ENCODE peak calls at places on chromosomes 4 and X, in five cellular contexts. D is NCI-H774, N is RPMI7951, S is amygdala, B is OCI-LY7. O is an unnamed sample.

GRCh38 chrX:150954951-150955350 is 28.2 kb upstream of the HMGB3 start:
- DNase-seq in D (no peak), B (no peak), N (no peak), S (no peak), O (no peak)

GRCh38 chrX:22575161-22575845 is 302.6 kb downstream of the CBLL2 start:
- DNase-seq in B (no peak), S (no peak), D (no peak), N (no peak), O (peak)

GRCh38 chrX:123464709-123465108 is 268.1 kb downstream of the THOC2 start:
- DNase-seq in B (no peak), S (no peak), D (no peak), N (no peak), O (no peak)

GRCh38 chrX:153639177-153640044 is 7.6 kb upstream of the DUSP9 start:
- DNase-seq in B (no peak), D (no peak), N (no peak), S (no peak), O (no peak)

GRCh38 chrX:97168646-97169045 is 284.9 kb downstream of the RPA4 start:
- DNase-seq in N (no peak), D (no peak), S (no peak), B (peak), O (no peak)

GRCh38 chr4:8909548-8909947 is 37.9 kb upstream of the HMX1 start:
- DNase-seq in N (no peak), D (no peak), S (no peak), B (no peak), O (peak)

GRCh38 chr4:85756938-85757337 is 282.0 kb downstream of the ARHGAP24 start:
- DNase-seq in N (peak), S (no peak), D (no peak), B (peak), O (peak)

GRCh38 chr4:653831-654525 is 20.1 kb downstream of the ATP5ME start:
- DNase-seq in N (no peak), S (no peak), D (no peak), B (no peak), O (no peak)

GRCh38 chr4:163911891-163912290 is 417.4 kb downstream of the TMA16 start:
- DNase-seq in B (no peak), S (no peak), N (no peak), D (no peak), O (no peak)

GRCh38 chr4:169438057-169438480 is 167.3 kb upstream of the SH3RF1 start:
- DNase-seq in S (no peak), B (no peak), D (no peak), N (no peak), O (no peak)

GRCh38 chrX:24619647-24620046 is 27.5 kb downstream of the PCYT1B start:
- DNase-seq in D (peak), S (peak), B (no peak), N (peak), O (peak)

GRCh38 chr4:6065166-6065565 is 46.9 kb upstream of the C4orf50 start:
- DNase-seq in D (no peak), B (no peak), S (no peak), N (no peak), O (no peak)

GRCh38 chr4:105140684-105141490 is 5.8 kb upstream of the TET2 start:
- DNase-seq in S (no peak), B (peak), D (no peak), N (peak), O (peak)

GRCh38 chr4:173056271-173056670 is 112.3 kb upstream of the GALNT7 start:
- DNase-seq in B (no peak), N (no peak), D (no peak), S (no peak), O (no peak)

GRCh38 chrX:40268126-40268525 is 170.4 kb upstream of the BCOR start:
- DNase-seq in S (no peak), D (no peak), B (no peak), N (peak), O (peak)

GRCh38 chrX:101368800-101369199 is 17.2 kb downstream of the BTK start:
- DNase-seq in D (no peak), B (peak), S (no peak), N (no peak), O (no peak)

GRCh38 chrX:135632353-135632752 is 81.1 kb upstream of the CT45A1 start:
- DNase-seq in N (no peak), S (no peak), D (peak), B (peak), O (no peak)

GRCh38 chr4:647481-647880 is 22.1 kb downstream of the PDE6B start:
- DNase-seq in B (no peak), N (no peak), S (no peak), D (no peak), O (no peak)

GRCh38 chr4:169841776-169842175 is 84.0 kb upstream of the HPF1 start:
- DNase-seq in D (no peak), B (no peak), N (no peak), S (no peak), O (peak)

GRCh38 chrX:40844476-40844875 is 109.1 kb upstream of the MED14 start:
- DNase-seq in N (no peak), D (no peak), B (no peak), S (no peak), O (peak)

GRCh38 chrX:39755152-39756032 is 342.4 kb downstream of the BCOR start:
- DNase-seq in D (no peak), S (peak), B (peak), N (peak), O (peak)

GRCh38 chrX:149521438-149521837 is 16.3 kb upstream of the IDS start:
- DNase-seq in S (no peak), B (no peak), D (no peak), N (no peak), O (no peak)

GRCh38 chr4:23337292-23337691 is 552.6 kb downstream of the PPARGC1A start:
- DNase-seq in B (peak), D (no peak), N (no peak), S (no peak), O (no peak)

GRCh38 chrX:98231003-98231402 is 1347.3 kb downstream of the RPA4 start:
- DNase-seq in N (no peak), D (no peak), B (no peak), S (no peak), O (no peak)

GRCh38 chr4:3685081-3685645 is 81.0 kb upstream of the ADRA2C start:
- DNase-seq in S (no peak), D (no peak), B (no peak), N (no peak), O (no peak)

GRCh38 chr4:182832352-182833120 is 84.7 kb downstream of the DCTD start:
- DNase-seq in S (no peak), D (no peak), B (no peak), N (no peak), O (peak)

GRCh38 chrX:47358387-47359065 is 11.9 kb upstream of the ZNF157 start:
- DNase-seq in S (no peak), D (no peak), B (peak), N (no peak), O (no peak)

GRCh38 chr4:121072836-121073362 is 564 bp upstream of the NDNF start:
- DNase-seq in N (no peak), S (no peak), D (no peak), B (no peak), O (peak)

GRCh38 chr4:70979445-70980008 is 13.9 kb upstream of the DCK start:
- DNase-seq in N (no peak), D (no peak), B (peak), S (no peak), O (no peak)

GRCh38 chr4:6987566-6987920 is 55.6 kb upstream of the TADA2B start:
- DNase-seq in B (peak), S (no peak), D (no peak), N (no peak), O (peak)

GRCh38 chr4:87516683-87517082 is 12.5 kb downstream of the SPARCL1 start:
- DNase-seq in S (no peak), B (no peak), D (no peak), N (no peak), O (no peak)

GRCh38 chr4:74543983-74544382 is 99.0 kb downstream of the AREG start:
- DNase-seq in S (no peak), N (peak), B (no peak), D (no peak), O (peak)